ENCODE peak calls at places on chromosomes 1 and 21, in four cellular contexts. R is RWPE1, X is AG09319, A is lower lobe of right lung. K is an unnamed sample.

GRCh38 chr1:65170511-65171142 is 22.6 kb downstream of the AK4 start:
- DNase-seq in R (no peak), X (no peak), A (no peak), K (no peak)

GRCh38 chr1:117017062-117017461 is 15.5 kb downstream of the CD101 start:
- DNase-seq in R (no peak), X (no peak), A (no peak), K (no peak)

GRCh38 chr1:39238476-39238875 is 34.0 kb downstream of the MACF1 start:
- DNase-seq in R (no peak), X (no peak), A (no peak), K (no peak)

GRCh38 chr1:41534181-41535076 is 49.9 kb upstream of the EDN2 start:
- DNase-seq in R (no peak), X (no peak), A (peak; percentile 18), K (no peak)

GRCh38 chr21:43740497-43741156 is 21.7 kb downstream of the PDXK start:
- DNase-seq in R (peak; percentile 79), X (no peak), A (peak; percentile 69), K (no peak)

GRCh38 chr1:2271841-2272655 is 43.9 kb downstream of the SKI start:
- DNase-seq in R (no peak), X (no peak), A (no peak), K (no peak)

GRCh38 chr1:6338685-6339084 is 54.9 kb downstream of the ACOT7 start:
- DNase-seq in R (no peak), X (no peak), A (no peak), K (no peak)

GRCh38 chr1:77540501-77541161 is 141.8 kb downstream of the ZZZ3 start:
- DNase-seq in R (peak; percentile 50), X (no peak), A (no peak), K (no peak)

GRCh38 chr1:91872560-91873081 is 13.3 kb downstream of the TGFBR3 start:
- DNase-seq in R (peak; percentile 61), X (no peak), A (no peak), K (no peak)

GRCh38 chr1:17400725-17401341 is 28.8 kb downstream of the PADI6 start:
- DNase-seq in R (no peak), X (no peak), A (no peak), K (no peak)

GRCh38 chr1:58755468-58755872 is 28.4 kb downstream of the JUN start:
- DNase-seq in R (peak; percentile 93), X (peak; percentile 93), A (peak; percentile 51), K (peak; percentile 57)

GRCh38 chr21:42061866-42062542 is 9.1 kb upstream of the UMODL1 start:
- DNase-seq in R (no peak), X (no peak), A (no peak), K (peak; percentile 24)

GRCh38 chr21:33402011-33402979 is 918 bp upstream of the IFNGR2 start:
- DNase-seq in R (peak; percentile 45), X (no peak), A (peak; percentile 82), K (no peak)

GRCh38 chr1:158607296-158607695 is 2.2 kb downstream of the OR10Z1 start:
- DNase-seq in R (no peak), X (no peak), A (no peak), K (no peak)

DNA sequence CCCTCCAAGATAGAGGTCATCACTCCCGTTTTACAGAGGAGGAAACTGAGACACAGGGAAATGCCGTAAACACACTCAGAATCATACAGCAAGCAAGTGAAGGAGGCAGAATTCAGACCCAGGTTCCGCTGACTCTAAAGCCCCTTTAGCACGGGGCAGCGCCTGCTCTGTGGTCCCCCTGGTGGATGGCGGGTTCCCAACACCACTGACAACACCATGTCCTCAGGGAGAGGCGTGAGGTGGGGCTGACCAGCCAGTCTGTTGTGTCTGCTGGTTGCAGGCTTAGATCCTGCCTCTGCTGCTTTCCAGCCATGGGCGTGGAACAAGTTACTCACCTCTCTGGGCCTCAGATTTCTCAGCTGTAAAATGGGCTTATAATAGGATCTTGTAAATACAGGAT is 617.3 kb downstream of the MATN1 start:
- DNase-seq in R (peak; percentile 27), X (no peak), A (no peak), K (no peak)
- TF ChIP-seq CTCF in R (peak; percentile 22), X (peak; percentile 30), A (peak; percentile 57), K (no peak)

GRCh38 chr1:13813398-13814012 is 113.5 kb downstream of the PRDM2 start:
- DNase-seq in R (no peak), X (no peak), A (peak; percentile 68), K (peak; percentile 46)
- TF ChIP-seq CTCF in R (peak; percentile 45), X (peak; percentile 66), A (peak; percentile 64), K (peak; percentile 53)

GRCh38 chr1:203523667-203524066 is 29.7 kb downstream of the OPTC start:
- DNase-seq in R (no peak), X (no peak), A (no peak), K (no peak)

GRCh38 chr1:203520315-203520714 is 26.4 kb downstream of the OPTC start:
- DNase-seq in R (no peak), X (peak; percentile 19), A (no peak), K (no peak)

GRCh38 chr1:203521071-203521794 is 27.3 kb downstream of the OPTC start:
- DNase-seq in R (no peak), X (no peak), A (no peak), K (no peak)

GRCh38 chr1:203522237-203522636 is 28.3 kb downstream of the OPTC start:
- DNase-seq in R (no peak), X (no peak), A (no peak), K (no peak)

GRCh38 chr1:203521812-203522211 is 27.9 kb downstream of the OPTC start:
- DNase-seq in R (no peak), X (no peak), A (no peak), K (no peak)
- TF ChIP-seq CTCF in R (no peak), X (no peak), A (no peak), K (no peak)

GRCh38 chr1:245825128-245825901 is 670.5 kb downstream of the KIF26B start:
- DNase-seq in R (no peak), X (no peak), A (no peak), K (no peak)
- TF ChIP-seq CTCF in R (no peak), X (no peak), A (peak; percentile 35), K (no peak)

DNA sequence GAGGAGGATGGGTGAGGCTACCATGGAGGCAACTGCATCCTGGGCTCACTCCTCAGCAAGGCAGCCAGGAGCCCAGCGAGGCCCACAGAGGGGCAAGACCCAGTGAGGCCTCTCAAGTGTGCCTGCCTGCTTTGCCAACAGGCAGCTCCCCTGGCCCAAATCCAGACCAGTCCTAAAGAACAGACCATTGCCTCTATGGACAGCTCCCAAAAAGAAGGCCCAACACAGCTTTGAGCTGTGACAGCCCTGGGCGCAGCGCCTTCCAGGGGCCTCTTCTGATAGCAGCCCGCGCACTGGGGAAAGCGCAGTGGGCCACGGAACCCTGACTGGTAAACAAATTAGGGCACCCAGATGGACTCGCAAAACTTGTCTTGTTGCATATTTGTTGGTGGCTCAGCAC is 25.5 kb downstream of the C1orf198 start:
- DNase-seq in R (no peak), X (no peak), A (no peak), K (no peak)
- TF ChIP-seq CTCF in R (no peak), X (no peak), A (no peak), K (no peak)

GRCh38 chr1:93980320-93980744 is 71.1 kb upstream of the GCLM start:
- DNase-seq in R (no peak), X (no peak), A (no peak), K (no peak)
- TF ChIP-seq CTCF in R (no peak), X (peak; percentile 10), A (peak; percentile 9), K (no peak)

GRCh38 chr1:244583358-244583757 is 69.6 kb upstream of the DESI2 start:
- DNase-seq in R (no peak), X (no peak), A (no peak), K (no peak)
- TF ChIP-seq CTCF in R (no peak), X (no peak), A (no peak), K (no peak)

K was measured in natural killer cell.